ENCODE peak calls at places on chromosomes 13 and 19, in seven cellular contexts. One of them, this sample, is unnamed.

GRCh38 chr19:42480335-42481095 is 37.8 kb upstream of the CXCL17 start:
- DNase-seq in activated CD4-positive, alpha-beta T cell treated with anti-CD3 and anti-CD28 coated beads, Interleukin-2, amount 10 ng/mL, durations not matched to agents 7 days and 5 days: peak; percentile 29
- DNase-seq in neuronal stem cell: no peak
- DNase-seq in T-helper 9 cell: no peak
- DNase-seq in stimulated activated CD8-positive, alpha-beta memory T cell treated with anti-CD3 and anti-CD28 coated beads, Interleukin-4, amount 100 ng/mL, for 24 hours: no peak
- DNase-seq in cardiac muscle cell: no peak
- DNase-seq in D341Med: no peak
- DNase-seq in this sample: peak; percentile 49

GRCh38 chr13:74015137-74015536 is 119.1 kb downstream of the KLF12 start:
- DNase-seq in stimulated activated CD8-positive, alpha-beta memory T cell treated with anti-CD3 and anti-CD28 coated beads, Interleukin-4, amount 100 ng/mL, for 24 hours: no peak
- DNase-seq in D341Med: no peak
- DNase-seq in neuronal stem cell: no peak
- DNase-seq in cardiac muscle cell: no peak
- DNase-seq in activated CD4-positive, alpha-beta T cell treated with anti-CD3 and anti-CD28 coated beads, Interleukin-2, amount 10 ng/mL, durations not matched to agents 7 days and 5 days: no peak
- DNase-seq in T-helper 9 cell: no peak
- DNase-seq in this sample: no peak

GRCh38 chr19:51094696-51095279 is 12.1 kb upstream of the KLK14 start:
- DNase-seq in neuronal stem cell: peak; percentile 72
- DNase-seq in cardiac muscle cell: peak; percentile 68
- DNase-seq in stimulated activated CD8-positive, alpha-beta memory T cell treated with anti-CD3 and anti-CD28 coated beads, Interleukin-4, amount 100 ng/mL, for 24 hours: no peak
- DNase-seq in T-helper 9 cell: peak; percentile 27
- DNase-seq in activated CD4-positive, alpha-beta T cell treated with anti-CD3 and anti-CD28 coated beads, Interleukin-2, amount 10 ng/mL, durations not matched to agents 7 days and 5 days: peak; percentile 39
- DNase-seq in D341Med: peak; percentile 79
- DNase-seq in this sample: peak; percentile 63

GRCh38 chr13:50357586-50358118 is 342.4 kb downstream of the KCNRG start:
- DNase-seq in activated CD4-positive, alpha-beta T cell treated with anti-CD3 and anti-CD28 coated beads, Interleukin-2, amount 10 ng/mL, durations not matched to agents 7 days and 5 days: no peak
- DNase-seq in stimulated activated CD8-positive, alpha-beta memory T cell treated with anti-CD3 and anti-CD28 coated beads, Interleukin-4, amount 100 ng/mL, for 24 hours: no peak
- DNase-seq in T-helper 9 cell: no peak
- DNase-seq in cardiac muscle cell: no peak
- DNase-seq in D341Med: no peak
- DNase-seq in neuronal stem cell: no peak
- DNase-seq in this sample: peak; percentile 64

GRCh38 chr13:41691276-41691675 is 233.9 kb downstream of the RGCC start:
- DNase-seq in stimulated activated CD8-positive, alpha-beta memory T cell treated with anti-CD3 and anti-CD28 coated beads, Interleukin-4, amount 100 ng/mL, for 24 hours: no peak
- DNase-seq in cardiac muscle cell: no peak
- DNase-seq in neuronal stem cell: no peak
- DNase-seq in T-helper 9 cell: no peak
- DNase-seq in activated CD4-positive, alpha-beta T cell treated with anti-CD3 and anti-CD28 coated beads, Interleukin-2, amount 10 ng/mL, durations not matched to agents 7 days and 5 days: no peak
- DNase-seq in D341Med: no peak
- DNase-seq in this sample: no peak

GRCh38 chr13:113586661-113587479 is 2.3 kb downstream of the TFDP1 start:
- DNase-seq in stimulated activated CD8-positive, alpha-beta memory T cell treated with anti-CD3 and anti-CD28 coated beads, Interleukin-4, amount 100 ng/mL, for 24 hours: no peak
- DNase-seq in activated CD4-positive, alpha-beta T cell treated with anti-CD3 and anti-CD28 coated beads, Interleukin-2, amount 10 ng/mL, durations not matched to agents 7 days and 5 days: peak; percentile 48
- DNase-seq in neuronal stem cell: no peak
- DNase-seq in D341Med: no peak
- DNase-seq in cardiac muscle cell: no peak
- DNase-seq in T-helper 9 cell: no peak
- DNase-seq in this sample: no peak

GRCh38 chr13:112234131-112234875 is 141.9 kb upstream of the SPACA7 start:
- DNase-seq in cardiac muscle cell: no peak
- DNase-seq in D341Med: no peak
- DNase-seq in stimulated activated CD8-positive, alpha-beta memory T cell treated with anti-CD3 and anti-CD28 coated beads, Interleukin-4, amount 100 ng/mL, for 24 hours: no peak
- DNase-seq in activated CD4-positive, alpha-beta T cell treated with anti-CD3 and anti-CD28 coated beads, Interleukin-2, amount 10 ng/mL, durations not matched to agents 7 days and 5 days: no peak
- DNase-seq in neuronal stem cell: no peak
- DNase-seq in T-helper 9 cell: no peak
- DNase-seq in this sample: no peak

GRCh38 chr19:55069137-55069858 is 6.3 kb upstream of the RDH13 start:
- DNase-seq in stimulated activated CD8-positive, alpha-beta memory T cell treated with anti-CD3 and anti-CD28 coated beads, Interleukin-4, amount 100 ng/mL, for 24 hours: no peak
- DNase-seq in cardiac muscle cell: no peak
- DNase-seq in neuronal stem cell: no peak
- DNase-seq in D341Med: no peak
- DNase-seq in T-helper 9 cell: no peak
- DNase-seq in activated CD4-positive, alpha-beta T cell treated with anti-CD3 and anti-CD28 coated beads, Interleukin-2, amount 10 ng/mL, durations not matched to agents 7 days and 5 days: no peak
- DNase-seq in this sample: no peak

GRCh38 chr19:10618846-10619245 is 6.5 kb upstream of the SLC44A2 start:
- DNase-seq in neuronal stem cell: no peak
- DNase-seq in D341Med: no peak
- DNase-seq in stimulated activated CD8-positive, alpha-beta memory T cell treated with anti-CD3 and anti-CD28 coated beads, Interleukin-4, amount 100 ng/mL, for 24 hours: no peak
- DNase-seq in cardiac muscle cell: no peak
- DNase-seq in T-helper 9 cell: no peak
- DNase-seq in activated CD4-positive, alpha-beta T cell treated with anti-CD3 and anti-CD28 coated beads, Interleukin-2, amount 10 ng/mL, durations not matched to agents 7 days and 5 days: no peak
- DNase-seq in this sample: no peak

GRCh38 chr19:38650180-38650775 is 2.8 kb downstream of the ACTN4 start:
- DNase-seq in activated CD4-positive, alpha-beta T cell treated with anti-CD3 and anti-CD28 coated beads, Interleukin-2, amount 10 ng/mL, durations not matched to agents 7 days and 5 days: no peak
- DNase-seq in cardiac muscle cell: no peak
- DNase-seq in T-helper 9 cell: no peak
- DNase-seq in stimulated activated CD8-positive, alpha-beta memory T cell treated with anti-CD3 and anti-CD28 coated beads, Interleukin-4, amount 100 ng/mL, for 24 hours: no peak
- DNase-seq in neuronal stem cell: no peak
- DNase-seq in D341Med: no peak
- DNase-seq in this sample: no peak

GRCh38 chr19:30076101-30076551 is 134.1 kb downstream of the URI1 start:
- DNase-seq in cardiac muscle cell: no peak
- DNase-seq in neuronal stem cell: no peak
- DNase-seq in T-helper 9 cell: no peak
- DNase-seq in D341Med: no peak
- DNase-seq in stimulated activated CD8-positive, alpha-beta memory T cell treated with anti-CD3 and anti-CD28 coated beads, Interleukin-4, amount 100 ng/mL, for 24 hours: no peak
- DNase-seq in activated CD4-positive, alpha-beta T cell treated with anti-CD3 and anti-CD28 coated beads, Interleukin-2, amount 10 ng/mL, durations not matched to agents 7 days and 5 days: no peak
- DNase-seq in this sample: no peak

GRCh38 chr13:102670130-102670529 is 24.7 kb downstream of the METTL21C start:
- DNase-seq in activated CD4-positive, alpha-beta T cell treated with anti-CD3 and anti-CD28 coated beads, Interleukin-2, amount 10 ng/mL, durations not matched to agents 7 days and 5 days: no peak
- DNase-seq in cardiac muscle cell: no peak
- DNase-seq in neuronal stem cell: no peak
- DNase-seq in stimulated activated CD8-positive, alpha-beta memory T cell treated with anti-CD3 and anti-CD28 coated beads, Interleukin-4, amount 100 ng/mL, for 24 hours: no peak
- DNase-seq in T-helper 9 cell: no peak
- DNase-seq in D341Med: no peak
- DNase-seq in this sample: no peak

GRCh38 chr19:38988632-38989031 is 13.1 kb upstream of the FBXO17 start:
- DNase-seq in T-helper 9 cell: no peak
- DNase-seq in cardiac muscle cell: no peak
- DNase-seq in stimulated activated CD8-positive, alpha-beta memory T cell treated with anti-CD3 and anti-CD28 coated beads, Interleukin-4, amount 100 ng/mL, for 24 hours: no peak
- DNase-seq in neuronal stem cell: no peak
- DNase-seq in activated CD4-positive, alpha-beta T cell treated with anti-CD3 and anti-CD28 coated beads, Interleukin-2, amount 10 ng/mL, durations not matched to agents 7 days and 5 days: no peak
- DNase-seq in D341Med: no peak
- DNase-seq in this sample: no peak

GRCh38 chr19:18401580-18402112 is 4.2 kb upstream of the LRRC25 start:
- DNase-seq in cardiac muscle cell: no peak
- DNase-seq in stimulated activated CD8-positive, alpha-beta memory T cell treated with anti-CD3 and anti-CD28 coated beads, Interleukin-4, amount 100 ng/mL, for 24 hours: no peak
- DNase-seq in T-helper 9 cell: no peak
- DNase-seq in neuronal stem cell: no peak
- DNase-seq in D341Med: no peak
- DNase-seq in activated CD4-positive, alpha-beta T cell treated with anti-CD3 and anti-CD28 coated beads, Interleukin-2, amount 10 ng/mL, durations not matched to agents 7 days and 5 days: no peak
- DNase-seq in this sample: no peak

GRCh38 chr13:26075498-26075897 is 23.7 kb upstream of the SHISA2 start:
- DNase-seq in cardiac muscle cell: no peak
- DNase-seq in stimulated activated CD8-positive, alpha-beta memory T cell treated with anti-CD3 and anti-CD28 coated beads, Interleukin-4, amount 100 ng/mL, for 24 hours: no peak
- DNase-seq in activated CD4-positive, alpha-beta T cell treated with anti-CD3 and anti-CD28 coated beads, Interleukin-2, amount 10 ng/mL, durations not matched to agents 7 days and 5 days: no peak
- DNase-seq in T-helper 9 cell: no peak
- DNase-seq in neuronal stem cell: no peak
- DNase-seq in D341Med: no peak
- DNase-seq in this sample: no peak

GRCh38 chr13:88937381-88937780 is 1266.2 kb downstream of the SLITRK5 start:
- DNase-seq in T-helper 9 cell: no peak
- DNase-seq in D341Med: peak; percentile 53
- DNase-seq in neuronal stem cell: no peak
- DNase-seq in stimulated activated CD8-positive, alpha-beta memory T cell treated with anti-CD3 and anti-CD28 coated beads, Interleukin-4, amount 100 ng/mL, for 24 hours: no peak
- DNase-seq in activated CD4-positive, alpha-beta T cell treated with anti-CD3 and anti-CD28 coated beads, Interleukin-2, amount 10 ng/mL, durations not matched to agents 7 days and 5 days: no peak
- DNase-seq in cardiac muscle cell: no peak
- DNase-seq in this sample: no peak

GRCh38 chr13:94342436-94343242 is 136.8 kb downstream of the DCT start:
- DNase-seq in neuronal stem cell: no peak
- DNase-seq in cardiac muscle cell: no peak
- DNase-seq in D341Med: no peak
- DNase-seq in activated CD4-positive, alpha-beta T cell treated with anti-CD3 and anti-CD28 coated beads, Interleukin-2, amount 10 ng/mL, durations not matched to agents 7 days and 5 days: no peak
- DNase-seq in T-helper 9 cell: no peak
- DNase-seq in stimulated activated CD8-positive, alpha-beta memory T cell treated with anti-CD3 and anti-CD28 coated beads, Interleukin-4, amount 100 ng/mL, for 24 hours: no peak
- DNase-seq in this sample: no peak

GRCh38 chr19:10691883-10692282 is 9.4 kb upstream of the QTRT1 start:
- DNase-seq in stimulated activated CD8-positive, alpha-beta memory T cell treated with anti-CD3 and anti-CD28 coated beads, Interleukin-4, amount 100 ng/mL, for 24 hours: no peak
- DNase-seq in activated CD4-positive, alpha-beta T cell treated with anti-CD3 and anti-CD28 coated beads, Interleukin-2, amount 10 ng/mL, durations not matched to agents 7 days and 5 days: no peak
- DNase-seq in neuronal stem cell: no peak
- DNase-seq in T-helper 9 cell: no peak
- DNase-seq in cardiac muscle cell: no peak
- DNase-seq in D341Med: no peak
- DNase-seq in this sample: no peak

GRCh38 chr19:6042776-6043726 is 65.1 kb upstream of the RANBP3 start:
- DNase-seq in T-helper 9 cell: no peak
- DNase-seq in neuronal stem cell: no peak
- DNase-seq in cardiac muscle cell: no peak
- DNase-seq in D341Med: no peak
- DNase-seq in stimulated activated CD8-positive, alpha-beta memory T cell treated with anti-CD3 and anti-CD28 coated beads, Interleukin-4, amount 100 ng/mL, for 24 hours: no peak
- DNase-seq in activated CD4-positive, alpha-beta T cell treated with anti-CD3 and anti-CD28 coated beads, Interleukin-2, amount 10 ng/mL, durations not matched to agents 7 days and 5 days: no peak
- DNase-seq in this sample: no peak

GRCh38 chr13:98890920-98891319 is 86.9 kb downstream of the DOCK9 start:
- DNase-seq in neuronal stem cell: no peak
- DNase-seq in stimulated activated CD8-positive, alpha-beta memory T cell treated with anti-CD3 and anti-CD28 coated beads, Interleukin-4, amount 100 ng/mL, for 24 hours: no peak
- DNase-seq in T-helper 9 cell: no peak
- DNase-seq in cardiac muscle cell: no peak
- DNase-seq in activated CD4-positive, alpha-beta T cell treated with anti-CD3 and anti-CD28 coated beads, Interleukin-2, amount 10 ng/mL, durations not matched to agents 7 days and 5 days: no peak
- DNase-seq in D341Med: no peak
- DNase-seq in this sample: no peak

GRCh38 chr13:75175575-75175974 is 306.4 kb downstream of the TBC1D4 start:
- DNase-seq in T-helper 9 cell: no peak
- DNase-seq in D341Med: no peak
- DNase-seq in cardiac muscle cell: no peak
- DNase-seq in stimulated activated CD8-positive, alpha-beta memory T cell treated with anti-CD3 and anti-CD28 coated beads, Interleukin-4, amount 100 ng/mL, for 24 hours: no peak
- DNase-seq in activated CD4-positive, alpha-beta T cell treated with anti-CD3 and anti-CD28 coated beads, Interleukin-2, amount 10 ng/mL, durations not matched to agents 7 days and 5 days: no peak
- DNase-seq in neuronal stem cell: no peak
- DNase-seq in this sample: no peak

GRCh38 chr19:35901055-35901644 is 810 bp upstream of the NFKBID start:
- DNase-seq in stimulated activated CD8-positive, alpha-beta memory T cell treated with anti-CD3 and anti-CD28 coated beads, Interleukin-4, amount 100 ng/mL, for 24 hours: no peak
- DNase-seq in neuronal stem cell: no peak
- DNase-seq in cardiac muscle cell: no peak
- DNase-seq in T-helper 9 cell: no peak
- DNase-seq in activated CD4-positive, alpha-beta T cell treated with anti-CD3 and anti-CD28 coated beads, Interleukin-2, amount 10 ng/mL, durations not matched to agents 7 days and 5 days: no peak
- DNase-seq in D341Med: no peak
- DNase-seq in this sample: peak; percentile 82

GRCh38 chr19:49400034-49400433 is 12.0 kb downstream of the KASH5 start:
- DNase-seq in neuronal stem cell: no peak
- DNase-seq in T-helper 9 cell: no peak
- DNase-seq in stimulated activated CD8-positive, alpha-beta memory T cell treated with anti-CD3 and anti-CD28 coated beads, Interleukin-4, amount 100 ng/mL, for 24 hours: no peak
- DNase-seq in D341Med: no peak
- DNase-seq in cardiac muscle cell: no peak
- DNase-seq in activated CD4-positive, alpha-beta T cell treated with anti-CD3 and anti-CD28 coated beads, Interleukin-2, amount 10 ng/mL, durations not matched to agents 7 days and 5 days: no peak
- DNase-seq in this sample: no peak

GRCh38 chr19:33622505-33622808 is 704 bp downstream of the CHST8 start:
- DNase-seq in activated CD4-positive, alpha-beta T cell treated with anti-CD3 and anti-CD28 coated beads, Interleukin-2, amount 10 ng/mL, durations not matched to agents 7 days and 5 days: no peak
- DNase-seq in cardiac muscle cell: peak; percentile 45
- DNase-seq in T-helper 9 cell: no peak
- DNase-seq in D341Med: peak; percentile 71
- DNase-seq in stimulated activated CD8-positive, alpha-beta memory T cell treated with anti-CD3 and anti-CD28 coated beads, Interleukin-4, amount 100 ng/mL, for 24 hours: no peak
- DNase-seq in neuronal stem cell: peak; percentile 23
- DNase-seq in this sample: peak; percentile 41